ENCODE peak calls at places on chromosomes 4 and X, in four cellular contexts. One of them, this sample, is unnamed.

GRCh38 chr4:153651041-153651960 is 32.8 kb upstream of the TLR2 start:
- DNase-seq in HEK293T: no peak
- DNase-seq in Kasumi-1: peak; percentile 97
- DNase-seq in HT1080: peak; percentile 41
- DNase-seq in this sample: no peak

GRCh38 chrX:125172531-125172930 is 147.1 kb upstream of the TEX13C start:
- DNase-seq in HEK293T: no peak
- DNase-seq in Kasumi-1: no peak
- DNase-seq in HT1080: no peak
- DNase-seq in this sample: no peak

GRCh38 chrX:11105080-11105479 is 6.1 kb upstream of the HCCS start:
- DNase-seq in HEK293T: no peak
- DNase-seq in Kasumi-1: no peak
- DNase-seq in HT1080: peak; percentile 42
- DNase-seq in this sample: no peak

GRCh38 chr4:173934201-173934600 is 349.3 kb downstream of the FBXO8 start:
- DNase-seq in HEK293T: no peak
- DNase-seq in Kasumi-1: no peak
- DNase-seq in HT1080: peak; percentile 27
- DNase-seq in this sample: no peak

GRCh38 chr4:109266891-109267290 is 35.6 kb downstream of the COL25A1 start:
- DNase-seq in HEK293T: no peak
- DNase-seq in Kasumi-1: no peak
- DNase-seq in HT1080: no peak
- DNase-seq in this sample: no peak

GRCh38 chr4:4248036-4248884 is at the start of gene TMEM128:
- DNase-seq in HEK293T: peak; percentile 97
- DNase-seq in Kasumi-1: peak; percentile 89
- DNase-seq in HT1080: peak; percentile 89
- DNase-seq in this sample: peak; percentile 90

GRCh38 chrX:78314561-78314960 is 12.8 kb downstream of the CYSLTR1 start:
- DNase-seq in HEK293T: no peak
- DNase-seq in Kasumi-1: peak; percentile 32
- DNase-seq in HT1080: peak; percentile 0
- DNase-seq in this sample: no peak

GRCh38 chr4:155548173-155548572 is 118.5 kb upstream of the GUCY1A1 start:
- DNase-seq in HEK293T: no peak
- DNase-seq in Kasumi-1: no peak
- DNase-seq in HT1080: no peak
- DNase-seq in this sample: no peak

GRCh38 chrX:110108381-110108796 is 105.5 kb downstream of the TMEM164 start:
- DNase-seq in HEK293T: no peak
- DNase-seq in Kasumi-1: peak; percentile 42
- DNase-seq in HT1080: no peak
- DNase-seq in this sample: no peak

GRCh38 chr4:165864228-165864627 is 8.8 kb upstream of the TLL1 start:
- DNase-seq in HEK293T: no peak
- DNase-seq in Kasumi-1: no peak
- DNase-seq in HT1080: peak; percentile 50
- DNase-seq in this sample: no peak

GRCh38 chrX:34956915-34957314 is 14.3 kb downstream of the FAM47B start:
- DNase-seq in HEK293T: no peak
- DNase-seq in Kasumi-1: no peak
- DNase-seq in HT1080: peak; percentile 50
- DNase-seq in this sample: no peak

GRCh38 chr4:129136433-129136832 is 40.5 kb downstream of the C4orf33 start:
- DNase-seq in HEK293T: no peak
- DNase-seq in Kasumi-1: no peak
- DNase-seq in HT1080: no peak
- DNase-seq in this sample: no peak

GRCh38 chrX:82384401-82384800 is 1123.7 kb upstream of the POU3F4 start:
- DNase-seq in HEK293T: no peak
- DNase-seq in Kasumi-1: no peak
- DNase-seq in HT1080: no peak
- DNase-seq in this sample: no peak

GRCh38 chrX:50978920-50979660 is 68.6 kb downstream of the BMP15 start:
- DNase-seq in HEK293T: no peak
- DNase-seq in Kasumi-1: no peak
- DNase-seq in HT1080: peak; percentile 1
- DNase-seq in this sample: no peak

GRCh38 chr4:153341575-153342090 is 2.9 kb upstream of the MND1 start:
- DNase-seq in HEK293T: no peak
- DNase-seq in Kasumi-1: peak; percentile 86
- DNase-seq in HT1080: peak; percentile 92
- DNase-seq in this sample: no peak

GRCh38 chr4:166308589-166308988 is 435.6 kb downstream of the TLL1 start:
- DNase-seq in HEK293T: no peak
- DNase-seq in Kasumi-1: no peak
- DNase-seq in HT1080: no peak
- DNase-seq in this sample: no peak

GRCh38 chr4:26330946-26331345 is 10.1 kb downstream of the RBPJ start:
- DNase-seq in HEK293T: no peak
- DNase-seq in Kasumi-1: no peak
- DNase-seq in HT1080: no peak
- DNase-seq in this sample: no peak

GRCh38 chrX:54865208-54865607 is 55.4 kb upstream of the TRO start:
- DNase-seq in HEK293T: no peak
- DNase-seq in Kasumi-1: no peak
- DNase-seq in HT1080: no peak
- DNase-seq in this sample: no peak

GRCh38 chrX:119692241-119693031 is 532 bp downstream of the SEPTIN6 start:
- DNase-seq in HEK293T: peak; percentile 57
- DNase-seq in Kasumi-1: peak; percentile 48
- DNase-seq in HT1080: peak; percentile 18
- DNase-seq in this sample: peak; percentile 50

GRCh38 chrX:39112143-39112542 is 310.9 kb downstream of the MID1IP1 start:
- DNase-seq in HEK293T: no peak
- DNase-seq in Kasumi-1: no peak
- DNase-seq in HT1080: no peak
- DNase-seq in this sample: no peak

GRCh38 chr4:186946682-186947294 is 223.1 kb upstream of the FAT1 start:
- DNase-seq in HEK293T: peak; percentile 25
- DNase-seq in Kasumi-1: no peak
- DNase-seq in HT1080: peak; percentile 43
- DNase-seq in this sample: no peak

GRCh38 chr4:110163327-110164070 is 34.9 kb downstream of the ELOVL6 start:
- DNase-seq in HEK293T: no peak
- DNase-seq in Kasumi-1: no peak
- DNase-seq in HT1080: peak; percentile 85
- DNase-seq in this sample: no peak

GRCh38 chr4:186067757-186068385 is 1.1 kb upstream of the TLR3 start:
- DNase-seq in HEK293T: peak; percentile 27
- DNase-seq in Kasumi-1: peak; percentile 47
- DNase-seq in HT1080: peak; percentile 74
- DNase-seq in this sample: peak; percentile 25

GRCh38 chrX:40759374-40759773 is 24.0 kb upstream of the MED14 start:
- DNase-seq in HEK293T: no peak
- DNase-seq in Kasumi-1: no peak
- DNase-seq in HT1080: no peak
- DNase-seq in this sample: no peak

GRCh38 chrX:66638591-66639500 is at the start of gene EDA2R:
- DNase-seq in HEK293T: no peak
- DNase-seq in Kasumi-1: no peak
- DNase-seq in HT1080: peak; percentile 94
- DNase-seq in this sample: no peak

GRCh38 chr4:76607266-76607799 is 172.3 kb downstream of the SHROOM3 start:
- DNase-seq in HEK293T: no peak
- DNase-seq in Kasumi-1: no peak
- DNase-seq in HT1080: no peak
- DNase-seq in this sample: no peak

GRCh38 chr4:153785830-153786721 is 2.8 kb downstream of the SFRP2 start:
- DNase-seq in HEK293T: no peak
- DNase-seq in Kasumi-1: peak; percentile 54
- DNase-seq in HT1080: peak; percentile 18
- DNase-seq in this sample: no peak

GRCh38 chr4:172305698-172306097 is 492.5 kb downstream of the GALNTL6 start:
- DNase-seq in HEK293T: no peak
- DNase-seq in Kasumi-1: no peak
- DNase-seq in HT1080: no peak
- DNase-seq in this sample: no peak

GRCh38 chrX:107565916-107566602 is 62.3 kb upstream of the PRPS1 start:
- DNase-seq in HEK293T: peak; percentile 74
- DNase-seq in Kasumi-1: no peak
- DNase-seq in HT1080: no peak
- DNase-seq in this sample: no peak

GRCh38 chr4:53431052-53431451 is 53.6 kb downstream of the FIP1L1 start:
- DNase-seq in HEK293T: no peak
- DNase-seq in Kasumi-1: no peak
- DNase-seq in HT1080: no peak
- DNase-seq in this sample: no peak

GRCh38 chr4:126906466-126906865 is 726.3 kb upstream of the INTU start:
- DNase-seq in HEK293T: no peak
- DNase-seq in Kasumi-1: no peak
- DNase-seq in HT1080: no peak
- DNase-seq in this sample: no peak

GRCh38 chr4:41873380-41874295 is 61.6 kb upstream of the TMEM33 start:
- DNase-seq in HEK293T: no peak
- DNase-seq in Kasumi-1: no peak
- DNase-seq in HT1080: no peak
- DNase-seq in this sample: no peak

GRCh38 chr4:188262464-188262863 is 123.2 kb downstream of the TRIML1 start:
- DNase-seq in HEK293T: no peak
- DNase-seq in Kasumi-1: no peak
- DNase-seq in HT1080: peak; percentile 49
- DNase-seq in this sample: no peak

GRCh38 chr4:53591372-53591892 is at the start of gene LNX1:
- DNase-seq in HEK293T: no peak
- DNase-seq in Kasumi-1: peak; percentile 85
- DNase-seq in HT1080: no peak
- DNase-seq in this sample: no peak

GRCh38 chr4:534576-535151 is 35.7 kb downstream of the PIGG start:
- DNase-seq in HEK293T: no peak
- DNase-seq in Kasumi-1: no peak
- DNase-seq in HT1080: no peak
- DNase-seq in this sample: no peak

GRCh38 chr4:43458293-43458692 is 565.8 kb downstream of the GRXCR1 start:
- DNase-seq in HEK293T: no peak
- DNase-seq in Kasumi-1: no peak
- DNase-seq in HT1080: no peak
- DNase-seq in this sample: no peak

GRCh38 chr4:184313058-184313709 is 95.5 kb upstream of the ENPP6 start:
- DNase-seq in HEK293T: no peak
- DNase-seq in Kasumi-1: no peak
- DNase-seq in HT1080: no peak
- DNase-seq in this sample: no peak

GRCh38 chr4:73486497-73486896 is 5.0 kb downstream of the AFM start:
- DNase-seq in HEK293T: no peak
- DNase-seq in Kasumi-1: no peak
- DNase-seq in HT1080: no peak
- DNase-seq in this sample: no peak